ENCODE peak calls at places on chromosomes 13 and 19, in eight cellular contexts. L is endothelial cell, T is fibroblast of mammary gland, Z is left ventricle myocardium inferior, M is heart right ventricle, X is mucosa of descending colon, N is neural crest cell, P is IMR-90. E is an unnamed sample.

GRCh38 chr13:44895584-44895983 is 93.7 kb downstream of the NUFIP1 start:
- DNase-seq in X (no peak), Z (no peak), N (no peak), T (no peak), L (no peak), P (no peak), M (no peak), E (no peak)

GRCh38 chr13:113551081-113552000 is 33.2 kb upstream of the TFDP1 start:
- DNase-seq in M (no peak), T (no peak), X (no peak), N (no peak), P (no peak), L (no peak), Z (no peak), E (no peak)

GRCh38 chr13:106089251-106089940 is 446.1 kb downstream of the EFNB2 start:
- DNase-seq in T (peak), P (no peak), L (no peak), Z (no peak), M (no peak), X (no peak), N (no peak), E (no peak)

GRCh38 chr19:52070496-52070895 is 21.9 kb upstream of the ZNF432 start:
- DNase-seq in M (no peak), Z (no peak), P (peak), T (peak), N (no peak), X (no peak), L (no peak), E (no peak)

GRCh38 chr19:8342316-8342683 is 762 bp downstream of the KANK3 start:
- DNase-seq in L (peak), Z (no peak), M (no peak), T (no peak), P (no peak), X (no peak), N (no peak), E (no peak)

GRCh38 chr19:51796195-51796679 is 1.3 kb downstream of the FPR3 start:
- DNase-seq in T (no peak), X (no peak), P (no peak), N (no peak), L (no peak), Z (no peak), M (no peak), E (no peak)

GRCh38 chr13:46113596-46113995 is 8.8 kb upstream of the CPB2 start:
- DNase-seq in Z (no peak), N (no peak), T (peak), X (no peak), L (no peak), P (no peak), M (no peak), E (no peak)

GRCh38 chr19:50197348-50197747 is 6.1 kb upstream of the MYH14 start:
- DNase-seq in Z (no peak), P (no peak), X (no peak), L (no peak), T (no peak), M (no peak), N (no peak), E (no peak)

GRCh38 chr13:74206061-74206561 is 71.9 kb upstream of the KLF12 start:
- DNase-seq in T (peak), P (peak), L (no peak), Z (no peak), N (no peak), M (no peak), X (no peak), E (no peak)

GRCh38 chr13:90443268-90443667 is 904.2 kb upstream of the MIR17HG start:
- DNase-seq in P (peak), L (no peak), X (no peak), N (no peak), M (no peak), Z (no peak), T (no peak), E (no peak)

GRCh38 chr13:97004096-97004876 is 10.0 kb upstream of the OXGR1 start:
- DNase-seq in T (peak), N (no peak), P (peak), X (no peak), M (no peak), Z (no peak), L (no peak), E (no peak)

GRCh38 chr13:40116008-40116407 is 460.5 kb downstream of the COG6 start:
- DNase-seq in T (peak), X (peak), L (no peak), P (peak), M (no peak), N (no peak), Z (no peak), E (no peak)

GRCh38 chr13:98690348-98691041 is 62.0 kb downstream of the SLC15A1 start:
- DNase-seq in T (no peak), N (no peak), P (no peak), Z (no peak), M (no peak), X (no peak), L (no peak), E (no peak)

GRCh38 chr13:31361673-31362072 is 161.9 kb downstream of the B3GLCT start:
- DNase-seq in L (no peak), X (no peak), N (no peak), T (peak), Z (no peak), M (no peak), P (no peak), E (no peak)

GRCh38 chr13:49410477-49410876 is 33.4 kb downstream of the CAB39L start:
- DNase-seq in X (no peak), Z (no peak), T (no peak), N (no peak), P (no peak), M (no peak), L (no peak), E (no peak)

GRCh38 chr19:13979224-13979623 is 26.9 kb downstream of the RFX1 start:
- DNase-seq in P (no peak), L (no peak), M (no peak), Z (no peak), T (no peak), X (no peak), N (no peak), E (no peak)

GRCh38 chr13:50526771-50527567 is 316.5 kb downstream of the DLEU7 start:
- DNase-seq in Z (no peak), P (no peak), M (no peak), X (no peak), T (no peak), L (no peak), N (no peak), E (no peak)

GRCh38 chr13:52371736-52372247 is 34.2 kb downstream of the THSD1 start:
- DNase-seq in L (no peak), T (peak), P (peak), Z (no peak), N (no peak), M (no peak), X (no peak), E (no peak)

GRCh38 chr13:42876810-42877550 is 95.6 kb downstream of the FAM216B start:
- DNase-seq in T (peak), M (no peak), X (no peak), N (no peak), Z (no peak), L (no peak), P (peak), E (no peak)

GRCh38 chr19:49442354-49442753 is 1.0 kb upstream of the SLC17A7 start:
- DNase-seq in P (no peak), X (no peak), Z (peak), T (no peak), L (no peak), M (peak), N (no peak), E (no peak)

GRCh38 chr19:16384688-16385087 is 60.1 kb downstream of the KLF2 start:
- DNase-seq in X (peak), Z (peak), M (no peak), L (no peak), T (no peak), P (no peak), N (no peak), E (no peak)

GRCh38 chr19:13016245-13016627 is 21.0 kb downstream of the NFIX start:
- DNase-seq in L (no peak), X (no peak), P (no peak), Z (no peak), T (no peak), M (no peak), N (no peak), E (no peak)

GRCh38 chr13:93903909-93904308 is 575.6 kb downstream of the DCT start:
- DNase-seq in X (no peak), P (peak), M (no peak), N (no peak), T (no peak), Z (no peak), L (no peak), E (no peak)

GRCh38 chr13:21025539-21025938 is 35.8 kb downstream of the LATS2 start:
- DNase-seq in M (no peak), N (no peak), T (no peak), L (no peak), Z (no peak), X (no peak), P (no peak), E (no peak)

GRCh38 chr19:13621413-13621812 is 115.1 kb upstream of the CACNA1A start:
- DNase-seq in X (no peak), L (no peak), P (peak), M (no peak), Z (no peak), T (peak), N (no peak), E (no peak)

GRCh38 chr13:73173160-73173905 is 114.5 kb downstream of the KLF5 start:
- DNase-seq in P (no peak), Z (no peak), T (no peak), X (no peak), L (no peak), M (no peak), N (no peak), E (no peak)

GRCh38 chr13:41059466-41059865 is 1.8 kb upstream of the WBP4 start:
- DNase-seq in N (no peak), M (no peak), Z (no peak), P (peak), T (peak), L (no peak), X (no peak), E (no peak)

GRCh38 chr19:47109541-47110375 is 3.8 kb downstream of the ZC3H4 start:
- DNase-seq in P (peak), L (no peak), Z (no peak), N (peak), X (no peak), M (no peak), T (peak), E (no peak)

GRCh38 chr13:99448586-99448985 is 52.7 kb upstream of the TM9SF2 start:
- DNase-seq in P (no peak), M (no peak), X (no peak), L (no peak), N (no peak), Z (no peak), T (no peak), E (no peak)

GRCh38 chr13:97142452-97142851 is 79.7 kb upstream of the MBNL2 start:
- DNase-seq in L (peak), P (no peak), X (peak), M (peak), Z (peak), T (peak), N (no peak), E (no peak)

GRCh38 chr19:17292301-17293074 is 10.7 kb downstream of the ABHD8 start:
- DNase-seq in M (peak), X (peak), T (peak), Z (peak), L (peak), P (peak), N (peak), E (peak)

GRCh38 chr13:97328222-97328790 is 105.7 kb upstream of the RAP2A start:
- DNase-seq in T (peak), X (no peak), M (no peak), L (peak), P (peak), N (no peak), Z (no peak), E (no peak)

GRCh38 chr19:35784401-35785086 is 9.2 kb downstream of the ARHGAP33 start:
- DNase-seq in N (no peak), X (no peak), T (no peak), L (no peak), P (no peak), Z (no peak), M (no peak), E (no peak)

DNA sequence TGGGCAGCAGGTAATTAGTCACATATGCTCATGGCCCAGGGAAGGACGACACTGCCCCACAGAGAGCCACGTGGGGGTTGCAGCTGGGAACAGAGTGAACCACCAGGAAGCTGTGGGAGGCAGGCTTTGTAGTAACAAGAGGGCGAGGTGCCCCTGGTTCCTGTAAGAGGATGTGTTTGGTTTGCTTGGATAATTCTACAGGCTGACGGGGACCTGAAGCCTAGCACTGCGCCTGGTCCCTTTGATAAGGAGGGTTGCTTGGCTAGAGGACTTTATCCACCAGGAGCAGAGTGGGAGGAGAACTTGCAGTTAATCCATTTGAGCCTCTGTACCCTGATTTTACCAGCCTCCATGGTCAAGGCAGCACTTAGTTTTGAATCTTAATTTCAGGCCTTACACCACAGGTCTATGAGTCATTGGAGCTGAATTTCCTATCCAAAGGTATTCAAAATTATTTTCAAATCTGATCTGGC is 67.4 kb upstream of the CLDN10 start:
- DNase-seq in Z (no peak), L (no peak), N (no peak), M (no peak), X (no peak), P (peak), T (peak), E (no peak)
- TF ChIP-seq CTCF in Z (no peak), L (no peak), N (no peak), M (no peak), X (no peak), P (no peak), T (peak), E (no peak)

GRCh38 chr13:60258349-60258748 is 94.6 kb upstream of the DIAPH3 start:
- DNase-seq in X (no peak), P (no peak), N (no peak), M (no peak), T (no peak), L (no peak), Z (no peak), E (no peak)

GRCh38 chr13:60265566-60265965 is 101.8 kb upstream of the DIAPH3 start:
- DNase-seq in T (no peak), Z (no peak), P (no peak), L (no peak), N (no peak), X (no peak), M (no peak), E (no peak)

GRCh38 chr13:60261432-60262351 is 98.0 kb upstream of the DIAPH3 start:
- DNase-seq in P (no peak), Z (no peak), L (no peak), X (no peak), M (no peak), T (no peak), N (no peak), E (peak)

GRCh38 chr13:60260440-60260839 is 96.7 kb upstream of the DIAPH3 start:
- DNase-seq in L (no peak), M (no peak), N (no peak), X (no peak), T (no peak), P (no peak), Z (no peak), E (no peak)
- TF ChIP-seq CTCF in L (peak), M (no peak), N (peak), X (no peak), T (no peak), P (no peak), Z (no peak), E (peak)

DNA sequence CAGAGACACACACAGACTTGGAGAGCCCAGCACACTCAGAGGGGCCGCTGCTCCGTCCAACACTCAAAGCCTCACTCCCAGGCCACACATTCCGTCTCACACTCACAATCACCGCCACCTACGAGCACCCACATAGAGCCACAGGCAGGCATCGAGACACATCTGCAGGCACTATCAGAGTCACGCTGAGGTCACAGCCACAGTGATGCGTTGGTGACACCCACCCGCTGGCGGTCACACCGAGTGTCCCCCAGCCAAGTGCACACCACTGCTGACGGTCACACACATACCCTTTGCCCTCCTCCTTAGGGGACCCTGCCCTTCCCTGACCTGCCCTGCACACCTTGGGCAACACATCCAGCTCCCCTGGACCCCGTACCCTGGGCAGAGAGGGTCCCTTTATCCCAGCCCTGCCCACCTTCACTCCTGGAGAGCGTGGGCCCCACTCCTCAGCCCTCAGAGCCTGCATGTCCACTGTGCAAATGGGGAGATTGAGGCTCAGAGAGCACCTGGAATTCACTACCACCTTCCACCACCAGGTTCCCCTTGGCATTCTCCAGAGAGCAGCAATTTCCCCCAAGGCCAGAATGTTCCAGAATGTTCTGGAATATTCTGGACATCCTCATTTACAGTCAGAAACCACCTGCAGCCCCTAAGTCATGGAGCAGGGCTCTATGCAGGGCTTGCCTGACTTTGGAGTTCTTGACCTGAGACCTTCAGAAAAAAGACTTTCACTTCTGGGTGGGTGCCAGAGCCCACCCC is 5.4 kb downstream of the FUT5 start:
- DNase-seq in T (no peak), P (no peak), L (no peak), Z (no peak), M (no peak), N (no peak), X (no peak), E (no peak)
- TF ChIP-seq CTCF in T (no peak), P (peak), L (peak), Z (no peak), M (no peak), N (peak), X (no peak), E (peak)

GRCh38 chr19:43306097-43306496 is 36.8 kb upstream of the PSG9 start:
- DNase-seq in Z (no peak), P (no peak), L (no peak), T (no peak), M (no peak), N (no peak), X (no peak), E (no peak)

GRCh38 chr19:43300876-43301765 is 31.8 kb upstream of the PSG9 start:
- DNase-seq in N (no peak), Z (no peak), L (no peak), M (no peak), T (no peak), P (no peak), X (no peak), E (no peak)

GRCh38 chr19:43310221-43310620 is 40.9 kb upstream of the PSG9 start:
- DNase-seq in N (no peak), P (no peak), M (no peak), Z (no peak), T (no peak), X (no peak), L (no peak), E (no peak)

GRCh38 chr19:43308244-43308815 is 39.0 kb upstream of the PSG9 start:
- DNase-seq in P (no peak), M (no peak), X (no peak), T (no peak), Z (no peak), N (no peak), L (no peak), E (no peak)

DNA sequence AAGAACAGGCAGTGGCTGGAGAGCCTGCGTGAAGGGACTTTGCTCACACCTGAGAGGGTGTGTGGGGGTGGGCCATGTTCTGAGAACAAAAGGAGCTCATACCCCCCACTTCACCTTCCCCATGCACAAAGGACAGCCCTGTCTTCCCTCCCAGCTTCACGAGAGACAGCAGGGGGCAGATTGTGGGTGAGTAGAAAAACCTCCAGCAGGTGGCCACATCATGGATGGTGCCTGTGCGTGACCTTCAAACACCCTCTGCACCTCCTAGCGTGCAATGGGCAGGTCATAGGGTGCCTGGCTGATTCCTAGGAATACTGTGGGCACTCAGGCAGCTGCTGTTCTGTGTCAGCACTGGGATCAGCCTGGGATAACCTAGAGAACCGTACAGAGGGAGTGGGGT is 36.3 kb upstream of the PSG9 start:
- DNase-seq in M (no peak), L (no peak), T (no peak), P (no peak), N (no peak), Z (no peak), X (no peak), E (no peak)
- TF ChIP-seq CTCF in M (no peak), L (no peak), T (no peak), P (no peak), N (no peak), Z (no peak), X (no peak), E (no peak)

GRCh38 chr19:45250216-45250831 is 747 bp upstream of the MARK4 start:
- DNase-seq in P (no peak), Z (no peak), M (no peak), N (no peak), T (no peak), L (no peak), X (no peak), E (no peak)

GRCh38 chr19:45253396-45254027 is 2.4 kb downstream of the MARK4 start:
- DNase-seq in L (no peak), T (peak), Z (no peak), M (no peak), N (no peak), X (no peak), P (peak), E (no peak)

GRCh38 chr19:45250832-45251451 is at the start of gene MARK4:
- DNase-seq in X (peak), Z (peak), L (peak), N (peak), T (peak), P (peak), M (peak), E (peak)

GRCh38 chr19:45249261-45250033 is 1.6 kb upstream of the MARK4 start:
- DNase-seq in T (no peak), X (no peak), L (no peak), Z (no peak), M (no peak), P (no peak), N (no peak), E (no peak)

GRCh38 chr19:45251452-45252354 is 632 bp downstream of the MARK4 start:
- DNase-seq in T (no peak), L (peak), M (peak), N (peak), X (peak), P (no peak), Z (no peak), E (peak)
- TF ChIP-seq CTCF in T (no peak), L (no peak), M (no peak), N (no peak), X (no peak), P (no peak), Z (no peak), E (no peak)

E was measured in progenitor cell of endocrine pancreas.